ENCODE peak calls at places on chromosome 20, in eight cellular contexts. O, W, N, D, G, I, T and X are unnamed samples.

GRCh38 chr20:63073738-63074065 is 66.9 kb upstream of the BHLHE23 start:
- DNase-seq in O (no peak), W (no peak), N (peak; percentile 19), D (no peak), G (no peak), I (no peak), T (no peak), X (no peak)

GRCh38 chr20:16363832-16364687 is 209.2 kb downstream of the KIF16B start:
- DNase-seq in O (no peak), W (no peak), N (no peak), D (no peak), G (no peak), I (no peak), T (no peak), X (no peak)

GRCh38 chr20:50020283-50020682 is 37.5 kb downstream of the SNAI1 start:
- DNase-seq in O (no peak), W (no peak), N (no peak), D (no peak), G (no peak), I (no peak), T (no peak), X (no peak)

GRCh38 chr20:57928181-57928967 is 218.6 kb upstream of the PMEPA1 start:
- DNase-seq in O (no peak), W (no peak), N (no peak), D (no peak), G (no peak), I (no peak), T (no peak), X (no peak)

GRCh38 chr20:35398660-35399144 is 13.1 kb downstream of the UQCC1 start:
- DNase-seq in O (peak; percentile 30), W (no peak), N (no peak), D (no peak), G (no peak), I (no peak), T (no peak), X (no peak)

GRCh38 chr20:33526769-33527168 is 36.9 kb downstream of the CBFA2T2 start:
- DNase-seq in O (no peak), W (no peak), N (no peak), D (no peak), G (no peak), I (no peak), T (no peak), X (no peak)

GRCh38 chr20:29876911-29877285 is 1380.6 kb upstream of the DEFB115 start:
- DNase-seq in O (no peak), W (peak; percentile 93), N (no peak), D (no peak), G (no peak), I (no peak), T (peak; percentile 25), X (no peak)

GRCh38 chr20:22830138-22830537 is 205.0 kb upstream of the SSTR4 start:
- DNase-seq in O (no peak), W (no peak), N (no peak), D (no peak), G (no peak), I (no peak), T (no peak), X (no peak)

GRCh38 chr20:49986049-49986448 is 3.3 kb downstream of the SNAI1 start:
- DNase-seq in O (no peak), W (no peak), N (no peak), D (no peak), G (no peak), I (no peak), T (no peak), X (no peak)

GRCh38 chr20:36467076-36467999 is 74.0 kb upstream of the MYL9 start:
- DNase-seq in O (no peak), W (no peak), N (peak; percentile 77), D (no peak), G (peak; percentile 41), I (no peak), T (no peak), X (peak; percentile 63)

GRCh38 chr20:4225778-4226177 is 210.4 kb upstream of the RNF24 start:
- DNase-seq in O (peak; percentile 43), W (no peak), N (no peak), D (no peak), G (no peak), I (no peak), T (no peak), X (no peak)

GRCh38 chr20:59785118-59785959 is 148.1 kb downstream of the SYCP2 start:
- DNase-seq in O (no peak), W (peak; percentile 89), N (peak; percentile 18), D (no peak), G (no peak), I (no peak), T (no peak), X (no peak)

GRCh38 chr20:43972692-43973091 is 58.0 kb downstream of the TOX2 start:
- DNase-seq in O (no peak), W (no peak), N (no peak), D (no peak), G (no peak), I (no peak), T (no peak), X (no peak)

GRCh38 chr20:40010483-40010882 is 678.6 kb downstream of the MAFB start:
- DNase-seq in O (no peak), W (no peak), N (no peak), D (no peak), G (no peak), I (no peak), T (no peak), X (no peak)

GRCh38 chr20:20480689-20481088 is 112.8 kb downstream of the INSM1 start:
- DNase-seq in O (no peak), W (no peak), N (no peak), D (peak; percentile 15), G (no peak), I (no peak), T (no peak), X (no peak)

GRCh38 chr20:33026072-33026778 is 5.2 kb upstream of the BPIFB6 start:
- DNase-seq in O (peak; percentile 46), W (no peak), N (no peak), D (no peak), G (no peak), I (no peak), T (no peak), X (no peak)

GRCh38 chr20:8764289-8764962 is 304.5 kb upstream of the PLCB4 start:
- DNase-seq in O (no peak), W (no peak), N (peak; percentile 75), D (no peak), G (no peak), I (no peak), T (no peak), X (no peak)

GRCh38 chr20:35514371-35514960 is 15.0 kb downstream of the C20orf173 start:
- DNase-seq in O (no peak), W (no peak), N (no peak), D (no peak), G (no peak), I (no peak), T (no peak), X (no peak)

GRCh38 chr20:52524865-52525264 is 333.3 kb upstream of the ZFP64 start:
- DNase-seq in O (no peak), W (no peak), N (no peak), D (no peak), G (no peak), I (no peak), T (no peak), X (no peak)

GRCh38 chr20:4229415-4229814 is 214.1 kb upstream of the RNF24 start:
- DNase-seq in O (no peak), W (no peak), N (no peak), D (no peak), G (no peak), I (no peak), T (no peak), X (no peak)

DNA sequence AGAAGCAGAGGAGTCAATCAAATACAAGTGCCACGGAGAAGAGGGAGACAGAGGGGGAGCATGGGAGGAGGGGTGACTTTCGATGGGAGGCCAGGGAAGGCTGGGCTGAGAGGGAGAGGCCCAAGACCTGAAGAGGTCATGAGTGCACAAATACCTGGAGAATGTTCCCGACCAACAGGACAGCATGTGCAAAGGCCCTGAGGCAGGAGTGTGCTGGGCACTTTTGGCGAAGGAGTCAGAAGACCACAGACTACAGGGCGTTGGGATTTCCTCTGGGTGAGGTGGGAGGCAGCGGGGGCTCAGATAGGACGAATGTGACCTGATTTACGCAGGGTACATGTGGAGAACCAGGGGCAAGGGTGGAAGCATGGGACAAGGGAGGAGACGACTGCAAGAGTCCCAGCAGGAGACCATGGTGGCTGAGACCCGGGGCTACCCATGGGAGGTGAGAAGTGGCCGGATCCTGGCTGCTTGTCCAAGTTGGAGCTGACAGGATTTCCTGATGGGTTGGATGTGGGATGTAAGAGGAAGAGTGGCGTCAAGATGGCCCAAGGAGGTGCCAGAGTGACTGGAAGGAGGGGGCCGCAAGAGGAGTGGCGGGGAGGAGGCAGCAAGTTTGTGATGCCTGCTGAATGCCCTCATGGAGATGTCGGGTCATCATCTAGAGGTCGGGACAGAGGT is 23.4 kb downstream of the PREX1 start:
- DNase-seq in O (no peak), W (no peak), N (no peak), D (no peak), G (no peak), I (no peak), T (no peak), X (no peak)
- TF ChIP-seq POLR2AphosphoS5 in O (no peak), W (no peak), N (no peak), D (no peak), G (no peak), I (no peak), T (no peak), X (no peak)

GRCh38 chr20:2133318-2134183 is 31.9 kb downstream of the STK35 start:
- DNase-seq in O (no peak), W (no peak), N (no peak), D (no peak), G (no peak), I (no peak), T (no peak), X (no peak)

GRCh38 chr20:2135018-2135417 is 33.4 kb downstream of the STK35 start:
- DNase-seq in O (no peak), W (no peak), N (no peak), D (no peak), G (no peak), I (no peak), T (no peak), X (no peak)

GRCh38 chr20:2137552-2138201 is 36.0 kb downstream of the STK35 start:
- DNase-seq in O (no peak), W (no peak), N (no peak), D (no peak), G (no peak), I (no peak), T (no peak), X (no peak)

GRCh38 chr20:2139250-2139649 is 37.6 kb downstream of the STK35 start:
- DNase-seq in O (no peak), W (no peak), N (no peak), D (no peak), G (no peak), I (no peak), T (no peak), X (no peak)

GRCh38 chr20:2136275-2136674 is 34.6 kb downstream of the STK35 start:
- DNase-seq in O (no peak), W (no peak), N (no peak), D (no peak), G (no peak), I (no peak), T (no peak), X (no peak)
- TF ChIP-seq POLR2AphosphoS5 in O (no peak), W (no peak), N (no peak), D (no peak), G (no peak), I (no peak), T (no peak), X (no peak)

GRCh38 chr20:14609328-14610221 is 272.2 kb upstream of the FLRT3 start:
- DNase-seq in O (peak; percentile 73), W (no peak), N (no peak), D (no peak), G (no peak), I (no peak), T (no peak), X (no peak)
- TF ChIP-seq POLR2AphosphoS5 in O (no peak), W (no peak), N (no peak), D (no peak), G (no peak), I (no peak), T (no peak), X (no peak)

GRCh38 chr20:62066339-62066982 is 780 bp upstream of the TAF4 start:
- DNase-seq in O (peak; percentile 73), W (no peak), N (no peak), D (no peak), G (peak; percentile 58), I (peak; percentile 87), T (peak; percentile 88), X (peak; percentile 57)
- TF ChIP-seq POLR2AphosphoS5 in O (no peak), W (no peak), N (peak; percentile 9), D (peak; percentile 50), G (no peak), I (no peak), T (peak; percentile 14), X (no peak)